ENCODE peak calls at places on chromosome 14, in eight cellular contexts. L, S, R, P, M, W, O and Q are unnamed samples.

GRCh38 chr14:75156901-75157300 is 19.5 kb downstream of the TMED10 start:
- DNase-seq in O (peak), W (no peak), M (peak), P (no peak), S (no peak), L (no peak), R (no peak), Q (no peak)

GRCh38 chr14:99755068-99755405 is 38.2 kb upstream of the EML1 start:
- DNase-seq in R (no peak), L (no peak), S (no peak), M (no peak), P (no peak), W (no peak), O (no peak), Q (no peak)

GRCh38 chr14:34181308-34181707 is 230.4 kb upstream of the EGLN3 start:
- DNase-seq in P (no peak), R (no peak), M (no peak), S (no peak), W (no peak), L (no peak), O (no peak), Q (no peak)

GRCh38 chr14:20631821-20632389 is 9.6 kb downstream of the OR6S1 start:
- DNase-seq in W (no peak), L (no peak), M (peak), O (peak), P (no peak), S (peak), R (peak), Q (peak)

GRCh38 chr14:92414685-92415084 is 91.7 kb downstream of the SLC24A4 start:
- DNase-seq in L (no peak), W (no peak), S (no peak), M (no peak), R (no peak), P (no peak), O (no peak), Q (no peak)

GRCh38 chr14:93430889-93431670 is at the start of gene UNC79:
- DNase-seq in L (no peak), M (no peak), R (peak), P (no peak), O (peak), W (no peak), S (peak), Q (peak)

GRCh38 chr14:65169351-65169750 is 67.0 kb upstream of the MAX start:
- DNase-seq in O (peak), P (no peak), S (no peak), L (peak), W (peak), R (no peak), M (peak), Q (peak)

GRCh38 chr14:93105362-93105761 is 10.4 kb downstream of the ITPK1 start:
- DNase-seq in R (no peak), W (no peak), S (no peak), O (peak), M (peak), L (no peak), P (no peak), Q (peak)

GRCh38 chr14:105498430-105499255 is 7.6 kb downstream of the TEDC1 start:
- DNase-seq in L (no peak), W (no peak), O (no peak), P (no peak), R (no peak), S (peak), M (no peak), Q (no peak)

GRCh38 chr14:87111141-87111540 is 881.8 kb downstream of the GALC start:
- DNase-seq in L (no peak), P (no peak), M (no peak), W (no peak), R (no peak), S (no peak), O (no peak), Q (no peak)

GRCh38 chr14:35355981-35356839 is 48.3 kb downstream of the NFKBIA start:
- DNase-seq in L (no peak), W (no peak), O (peak), P (peak), M (no peak), S (no peak), R (peak), Q (peak)

GRCh38 chr14:81416233-81416927 is 16.3 kb upstream of the STON2 start:
- DNase-seq in L (no peak), O (no peak), S (no peak), W (no peak), R (no peak), P (no peak), M (no peak), Q (no peak)

GRCh38 chr14:99793213-99794155 is at the start of gene EML1:
- DNase-seq in S (peak), P (peak), L (no peak), O (peak), R (peak), M (peak), W (peak), Q (peak)

GRCh38 chr14:45716506-45716905 is 463.5 kb upstream of the MIS18BP1 start:
- DNase-seq in O (no peak), L (no peak), M (no peak), R (peak), P (no peak), S (peak), W (no peak), Q (peak)

GRCh38 chr14:51498411-51499227 is 153.1 kb upstream of the FRMD6 start:
- DNase-seq in O (no peak), W (no peak), R (no peak), P (no peak), M (peak), L (no peak), S (no peak), Q (peak)

GRCh38 chr14:90664911-90665695 is 151.1 kb downstream of the TTC7B start:
- DNase-seq in M (no peak), R (no peak), P (no peak), L (no peak), W (no peak), O (no peak), S (no peak), Q (no peak)

GRCh38 chr14:75286313-75286712 is 7.7 kb downstream of the FOS start:
- DNase-seq in P (no peak), O (no peak), M (no peak), R (no peak), L (no peak), S (peak), W (no peak), Q (no peak)

GRCh38 chr14:42140831-42141279 is 534.2 kb downstream of the LRFN5 start:
- DNase-seq in P (no peak), W (no peak), R (no peak), L (no peak), M (peak), O (peak), S (no peak), Q (peak)

GRCh38 chr14:99273724-99274345 is 1.8 kb upstream of the BCL11B start:
- DNase-seq in R (peak), M (peak), P (no peak), O (peak), S (peak), W (no peak), L (no peak), Q (peak)

GRCh38 chr14:33165144-33165925 is 226.7 kb downstream of the NPAS3 start:
- DNase-seq in P (no peak), O (peak), L (no peak), R (peak), W (no peak), M (no peak), S (peak), Q (no peak)

GRCh38 chr14:102248121-102248520 is 56.8 kb downstream of the MOK start:
- DNase-seq in P (no peak), M (no peak), R (no peak), S (peak), O (peak), L (no peak), W (no peak), Q (no peak)

GRCh38 chr14:88452231-88452630 is 66.8 kb downstream of the SPATA7 start:
- DNase-seq in L (no peak), M (no peak), W (no peak), P (no peak), O (no peak), R (peak), S (peak), Q (no peak)

GRCh38 chr14:103522649-103523582 is at the start of gene CKB:
- DNase-seq in S (peak), R (peak), W (no peak), P (no peak), O (peak), L (no peak), M (no peak), Q (peak)

GRCh38 chr14:103520657-103521437 is 1.8 kb downstream of the CKB start:
- DNase-seq in L (no peak), O (peak), R (peak), S (peak), W (peak), P (peak), M (peak), Q (peak)

GRCh38 chr14:103521438-103521961 is 1.1 kb downstream of the CKB start:
- DNase-seq in L (no peak), W (no peak), S (no peak), R (peak), O (no peak), P (no peak), M (no peak), Q (peak)

GRCh38 chr14:103523583-103523969 is 946 bp upstream of the CKB start:
- DNase-seq in M (no peak), S (peak), W (no peak), O (no peak), P (no peak), R (no peak), L (no peak), Q (no peak)

DNA sequence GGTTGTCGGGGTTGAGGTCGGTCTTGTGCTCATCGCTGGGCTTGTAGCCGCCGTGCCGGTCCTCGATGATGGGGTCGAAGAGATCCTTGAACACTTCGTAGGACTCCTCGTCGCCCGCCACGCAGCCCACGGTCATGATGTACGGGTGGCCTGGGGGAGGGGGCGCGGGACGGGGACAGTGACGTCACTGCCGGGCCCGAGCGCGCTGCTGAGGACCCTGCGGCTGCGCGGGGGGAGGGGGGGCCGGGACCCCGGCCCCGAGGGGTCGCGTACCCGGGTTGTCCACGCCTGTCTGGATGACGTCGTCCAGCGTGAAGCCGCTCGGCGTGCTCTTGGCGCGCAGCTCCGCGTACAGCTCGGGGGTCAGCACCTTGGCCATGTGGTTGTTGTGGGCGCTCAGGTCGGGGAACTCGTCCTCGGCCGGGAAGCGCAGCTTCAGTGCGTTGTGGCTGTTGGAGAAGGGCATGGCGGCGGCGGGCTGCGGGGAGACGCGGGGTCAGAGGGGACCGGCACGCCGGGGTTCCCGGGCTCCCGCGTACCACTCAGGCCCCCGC is 525 bp downstream of the CKB start:
- DNase-seq in W (no peak), O (no peak), M (no peak), S (peak), P (no peak), L (no peak), R (no peak), Q (peak)
- TF ChIP-seq EZH2 in W (no peak), O (peak), M (peak), S (no peak), P (no peak), L (no peak), R (no peak), Q (no peak)

GRCh38 chr14:72568296-72568992 is 325.5 kb downstream of the DPF3 start:
- DNase-seq in P (no peak), M (no peak), R (no peak), L (no peak), W (no peak), S (no peak), O (no peak), Q (no peak)

GRCh38 chr14:72563676-72564075 is 330.2 kb downstream of the DPF3 start:
- DNase-seq in S (no peak), R (no peak), O (no peak), P (no peak), L (no peak), W (no peak), M (no peak), Q (no peak)

GRCh38 chr14:72565200-72565599 is 328.7 kb downstream of the DPF3 start:
- DNase-seq in L (no peak), W (no peak), P (no peak), S (no peak), R (no peak), O (no peak), M (no peak), Q (peak)

GRCh38 chr14:72567226-72567625 is 326.7 kb downstream of the DPF3 start:
- DNase-seq in L (no peak), P (no peak), M (no peak), O (no peak), S (no peak), R (no peak), W (no peak), Q (no peak)

DNA sequence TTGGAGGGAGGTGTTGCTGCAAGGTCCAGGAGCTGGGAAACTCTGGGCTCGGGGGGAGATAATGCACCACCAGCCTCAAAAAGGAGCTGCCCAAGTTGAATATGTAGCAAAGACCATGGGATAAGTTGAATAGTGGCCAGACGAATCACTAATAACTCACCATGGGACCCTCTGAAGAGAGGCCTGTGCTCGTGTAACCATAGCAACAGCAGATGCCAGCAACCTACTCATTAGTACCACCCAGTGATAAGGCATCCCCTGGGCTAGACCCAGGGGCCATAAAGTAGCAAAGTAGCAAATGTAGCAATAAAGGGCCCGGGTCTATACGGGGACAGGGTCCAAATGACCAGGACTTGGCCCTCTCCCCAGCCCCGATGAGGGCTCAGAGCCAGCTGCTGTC is 328.0 kb downstream of the DPF3 start:
- DNase-seq in O (no peak), P (no peak), L (no peak), R (no peak), S (no peak), M (no peak), W (no peak), Q (no peak)
- TF ChIP-seq EZH2 in O (no peak), P (no peak), L (no peak), R (no peak), S (no peak), M (no peak), W (no peak), Q (no peak)

DNA sequence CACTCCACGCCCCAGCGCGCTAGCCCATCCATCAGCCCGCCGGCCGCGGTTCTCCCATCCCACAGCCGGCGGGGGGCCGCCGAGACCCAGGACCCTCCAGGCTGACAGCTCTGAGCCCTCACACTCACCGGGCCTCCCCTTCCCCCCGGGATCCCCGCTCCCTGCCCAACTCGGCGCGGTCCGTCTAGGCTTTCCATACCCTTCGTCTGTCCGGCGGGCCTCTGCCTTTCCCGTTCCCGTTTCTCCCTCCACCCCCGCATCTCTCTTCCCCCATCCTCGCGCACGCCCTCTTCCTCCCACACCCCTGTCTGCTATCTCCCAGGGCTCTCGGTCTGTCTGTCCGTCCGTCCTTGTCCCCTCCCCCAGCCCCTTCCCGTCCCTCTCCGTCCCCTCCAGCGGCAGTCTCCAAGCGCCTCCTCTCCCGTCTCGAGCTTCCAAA is 719 bp downstream of the ZFHX2 start:
- DNase-seq in S (no peak), L (no peak), W (no peak), M (no peak), R (no peak), O (no peak), P (no peak), Q (peak)
- TF ChIP-seq EZH2 in S (no peak), L (no peak), W (no peak), M (no peak), R (no peak), O (no peak), P (no peak), Q (no peak)

DNA sequence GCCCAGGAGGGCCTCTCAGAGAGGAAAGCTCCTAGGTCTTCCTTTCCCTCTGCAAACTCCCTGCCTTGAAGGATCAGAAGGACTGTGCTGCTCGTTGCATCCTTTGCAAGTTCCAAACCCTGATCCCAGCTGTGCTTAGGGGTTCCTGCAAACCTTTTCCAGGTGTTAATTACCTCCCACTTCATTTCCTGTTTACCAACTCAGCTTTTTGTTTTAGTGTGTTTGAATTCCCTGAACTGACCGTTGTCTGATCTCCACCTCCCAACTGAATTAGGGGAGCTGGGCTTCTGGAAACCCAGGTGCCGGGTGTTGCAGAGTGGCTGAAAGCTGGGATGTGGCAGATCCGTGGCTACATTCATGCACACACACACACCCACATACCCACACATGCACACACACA is 20.6 kb upstream of the BDKRB1 start:
- DNase-seq in L (no peak), S (peak), R (no peak), M (no peak), W (no peak), P (no peak), O (no peak), Q (no peak)
- TF ChIP-seq EZH2 in L (no peak), S (no peak), R (no peak), M (no peak), W (no peak), P (no peak), O (no peak), Q (no peak)

GRCh38 chr14:56119221-56119967 is 1.2 kb downstream of the PELI2 start:
- DNase-seq in R (peak), W (no peak), L (no peak), S (peak), M (no peak), P (no peak), O (peak), Q (peak)

GRCh38 chr14:56116128-56116900 is 1.9 kb upstream of the PELI2 start:
- DNase-seq in W (no peak), O (no peak), L (no peak), R (no peak), M (no peak), S (no peak), P (no peak), Q (no peak)

GRCh38 chr14:56120091-56120632 is 2.0 kb downstream of the PELI2 start:
- DNase-seq in L (no peak), P (no peak), W (no peak), R (peak), S (no peak), O (no peak), M (no peak), Q (peak)

GRCh38 chr14:56117765-56118610 is at the start of gene PELI2:
- DNase-seq in O (peak), L (no peak), M (no peak), P (peak), S (peak), R (peak), W (peak), Q (peak)

GRCh38 chr14:56118611-56119181 is 485 bp downstream of the PELI2 start:
- DNase-seq in S (peak), W (no peak), R (no peak), O (no peak), L (no peak), P (no peak), M (no peak), Q (peak)
- TF ChIP-seq EZH2 in S (no peak), W (no peak), R (no peak), O (no peak), L (no peak), P (no peak), M (no peak), Q (no peak)

DNA sequence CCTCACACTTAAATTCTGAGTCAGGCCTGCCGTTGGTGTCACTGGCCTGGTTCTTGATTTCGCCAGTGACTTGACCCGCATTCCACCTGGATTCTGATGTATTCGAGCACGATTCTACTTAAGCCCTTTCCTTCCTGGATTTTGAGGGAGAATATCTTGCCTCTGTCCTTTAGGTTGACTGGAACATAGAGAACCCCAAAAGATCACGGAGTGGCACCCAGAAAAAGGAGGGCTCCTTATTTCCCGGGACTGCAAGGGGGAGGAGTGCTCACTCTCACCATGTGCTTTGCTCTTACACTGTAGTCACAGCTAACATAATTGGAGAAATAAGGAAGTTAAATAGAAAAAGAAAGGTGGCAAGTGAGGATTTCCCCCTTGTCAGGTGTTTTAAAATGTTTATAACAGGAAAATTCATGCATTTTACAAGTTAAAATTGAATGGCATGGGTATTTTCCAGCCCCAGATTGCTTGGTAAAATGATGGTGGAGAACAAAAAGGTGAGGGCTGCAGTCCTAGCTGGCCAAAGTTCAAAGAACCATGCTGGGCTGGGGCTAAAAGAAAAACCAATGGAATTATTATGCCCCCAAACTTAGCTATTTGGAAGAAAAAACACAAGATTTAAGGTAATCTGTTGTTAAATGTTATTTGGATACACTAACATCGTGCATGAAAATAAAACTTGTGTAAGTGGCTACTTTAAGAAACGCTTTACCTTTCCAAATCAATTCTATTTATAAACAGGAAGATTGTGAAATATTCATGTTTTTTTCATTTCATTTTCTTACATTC is 8.9 kb downstream of the FOXA1 start:
- DNase-seq in R (no peak), P (no peak), M (no peak), W (no peak), L (no peak), O (no peak), S (peak), Q (no peak)
- TF ChIP-seq EZH2 in R (no peak), P (no peak), M (no peak), W (no peak), L (no peak), O (no peak), S (peak), Q (no peak)